ENCODE peak calls at places on chromosomes 12 and 14, in ten cellular contexts. One of them, this sample, is unnamed.

GRCh38 chr14:50000215-50001145 is 107.6 kb downstream of the ARF6 start:
- DNase-seq in body of pancreas: peak
- DNase-seq in psoas muscle: peak
- DNase-seq in activated B cell treated with CpG ODN at 0.5 μM for 24 hours: peak
- DNase-seq in B cell: peak
- DNase-seq in lower leg skin: peak
- DNase-seq in fibroblast of the aortic adventitia: peak
- DNase-seq in AG10803: peak
- DNase-seq in MM.1S: peak
- DNase-seq in HL-60: no peak
- DNase-seq in this sample: peak

GRCh38 chr14:26593377-26593776 is 4.5 kb downstream of the NOVA1 start:
- DNase-seq in body of pancreas: no peak
- DNase-seq in MM.1S: no peak
- DNase-seq in lower leg skin: no peak
- DNase-seq in psoas muscle: no peak
- DNase-seq in fibroblast of the aortic adventitia: no peak
- DNase-seq in HL-60: no peak
- DNase-seq in B cell: no peak
- DNase-seq in activated B cell treated with CpG ODN at 0.5 μM for 24 hours: no peak
- DNase-seq in AG10803: no peak
- DNase-seq in this sample: no peak

GRCh38 chr12:50537538-50537919 is 32.7 kb downstream of the DIP2B start:
- DNase-seq in psoas muscle: no peak
- DNase-seq in B cell: no peak
- DNase-seq in MM.1S: no peak
- DNase-seq in fibroblast of the aortic adventitia: peak
- DNase-seq in lower leg skin: no peak
- DNase-seq in activated B cell treated with CpG ODN at 0.5 μM for 24 hours: no peak
- DNase-seq in HL-60: no peak
- DNase-seq in AG10803: peak
- DNase-seq in body of pancreas: no peak
- DNase-seq in this sample: no peak

GRCh38 chr14:74038015-74038859 is 19.1 kb downstream of the BBOF1 start:
- DNase-seq in B cell: peak
- DNase-seq in activated B cell treated with CpG ODN at 0.5 μM for 24 hours: no peak
- DNase-seq in AG10803: peak
- DNase-seq in fibroblast of the aortic adventitia: peak
- DNase-seq in psoas muscle: no peak
- DNase-seq in MM.1S: peak
- DNase-seq in HL-60: no peak
- DNase-seq in body of pancreas: no peak
- DNase-seq in lower leg skin: no peak
- DNase-seq in this sample: peak

GRCh38 chr14:30610719-30611388 is 11.3 kb upstream of the SCFD1 start:
- DNase-seq in B cell: no peak
- DNase-seq in activated B cell treated with CpG ODN at 0.5 μM for 24 hours: no peak
- DNase-seq in psoas muscle: peak
- DNase-seq in lower leg skin: peak
- DNase-seq in body of pancreas: peak
- DNase-seq in fibroblast of the aortic adventitia: peak
- DNase-seq in MM.1S: no peak
- DNase-seq in AG10803: peak
- DNase-seq in HL-60: peak
- DNase-seq in this sample: no peak

GRCh38 chr14:23025181-23025788 is 9.4 kb downstream of the PSMB5 start:
- DNase-seq in AG10803: no peak
- DNase-seq in B cell: no peak
- DNase-seq in fibroblast of the aortic adventitia: no peak
- DNase-seq in psoas muscle: no peak
- DNase-seq in body of pancreas: no peak
- DNase-seq in HL-60: no peak
- DNase-seq in activated B cell treated with CpG ODN at 0.5 μM for 24 hours: no peak
- DNase-seq in lower leg skin: no peak
- DNase-seq in MM.1S: no peak
- DNase-seq in this sample: no peak

GRCh38 chr14:64995291-64995690 is 8.6 kb downstream of the FNTB start:
- DNase-seq in B cell: no peak
- DNase-seq in psoas muscle: no peak
- DNase-seq in fibroblast of the aortic adventitia: no peak
- DNase-seq in HL-60: no peak
- DNase-seq in AG10803: no peak
- DNase-seq in body of pancreas: no peak
- DNase-seq in activated B cell treated with CpG ODN at 0.5 μM for 24 hours: no peak
- DNase-seq in lower leg skin: no peak
- DNase-seq in MM.1S: no peak
- DNase-seq in this sample: no peak

GRCh38 chr12:34290191-34290995 is 268.1 kb downstream of the ALG10 start:
- DNase-seq in HL-60: no peak
- DNase-seq in lower leg skin: no peak
- DNase-seq in body of pancreas: no peak
- DNase-seq in MM.1S: no peak
- DNase-seq in AG10803: no peak
- DNase-seq in B cell: no peak
- DNase-seq in activated B cell treated with CpG ODN at 0.5 μM for 24 hours: no peak
- DNase-seq in psoas muscle: peak
- DNase-seq in fibroblast of the aortic adventitia: no peak
- DNase-seq in this sample: no peak

GRCh38 chr12:46384451-46385301 is 12.1 kb upstream of the SLC38A2 start:
- DNase-seq in HL-60: no peak
- DNase-seq in B cell: no peak
- DNase-seq in AG10803: peak
- DNase-seq in body of pancreas: no peak
- DNase-seq in lower leg skin: no peak
- DNase-seq in psoas muscle: no peak
- DNase-seq in fibroblast of the aortic adventitia: peak
- DNase-seq in MM.1S: no peak
- DNase-seq in activated B cell treated with CpG ODN at 0.5 μM for 24 hours: no peak
- DNase-seq in this sample: no peak

GRCh38 chr12:46385439-46385838 is 12.9 kb upstream of the SLC38A2 start:
- DNase-seq in body of pancreas: no peak
- DNase-seq in activated B cell treated with CpG ODN at 0.5 μM for 24 hours: no peak
- DNase-seq in fibroblast of the aortic adventitia: no peak
- DNase-seq in B cell: no peak
- DNase-seq in psoas muscle: no peak
- DNase-seq in lower leg skin: no peak
- DNase-seq in HL-60: no peak
- DNase-seq in MM.1S: no peak
- DNase-seq in AG10803: no peak
- DNase-seq in this sample: no peak

GRCh38 chr12:46382425-46382973 is 9.9 kb upstream of the SLC38A2 start:
- DNase-seq in activated B cell treated with CpG ODN at 0.5 μM for 24 hours: no peak
- DNase-seq in fibroblast of the aortic adventitia: no peak
- DNase-seq in psoas muscle: no peak
- DNase-seq in MM.1S: no peak
- DNase-seq in HL-60: no peak
- DNase-seq in lower leg skin: no peak
- DNase-seq in B cell: no peak
- DNase-seq in AG10803: no peak
- DNase-seq in body of pancreas: peak
- DNase-seq in this sample: no peak

GRCh38 chr12:46382974-46383653 is 10.5 kb upstream of the SLC38A2 start:
- DNase-seq in body of pancreas: peak
- DNase-seq in fibroblast of the aortic adventitia: peak
- DNase-seq in HL-60: peak
- DNase-seq in lower leg skin: peak
- DNase-seq in B cell: peak
- DNase-seq in activated B cell treated with CpG ODN at 0.5 μM for 24 hours: peak
- DNase-seq in AG10803: peak
- DNase-seq in MM.1S: peak
- DNase-seq in psoas muscle: peak
- DNase-seq in this sample: peak

DNA sequence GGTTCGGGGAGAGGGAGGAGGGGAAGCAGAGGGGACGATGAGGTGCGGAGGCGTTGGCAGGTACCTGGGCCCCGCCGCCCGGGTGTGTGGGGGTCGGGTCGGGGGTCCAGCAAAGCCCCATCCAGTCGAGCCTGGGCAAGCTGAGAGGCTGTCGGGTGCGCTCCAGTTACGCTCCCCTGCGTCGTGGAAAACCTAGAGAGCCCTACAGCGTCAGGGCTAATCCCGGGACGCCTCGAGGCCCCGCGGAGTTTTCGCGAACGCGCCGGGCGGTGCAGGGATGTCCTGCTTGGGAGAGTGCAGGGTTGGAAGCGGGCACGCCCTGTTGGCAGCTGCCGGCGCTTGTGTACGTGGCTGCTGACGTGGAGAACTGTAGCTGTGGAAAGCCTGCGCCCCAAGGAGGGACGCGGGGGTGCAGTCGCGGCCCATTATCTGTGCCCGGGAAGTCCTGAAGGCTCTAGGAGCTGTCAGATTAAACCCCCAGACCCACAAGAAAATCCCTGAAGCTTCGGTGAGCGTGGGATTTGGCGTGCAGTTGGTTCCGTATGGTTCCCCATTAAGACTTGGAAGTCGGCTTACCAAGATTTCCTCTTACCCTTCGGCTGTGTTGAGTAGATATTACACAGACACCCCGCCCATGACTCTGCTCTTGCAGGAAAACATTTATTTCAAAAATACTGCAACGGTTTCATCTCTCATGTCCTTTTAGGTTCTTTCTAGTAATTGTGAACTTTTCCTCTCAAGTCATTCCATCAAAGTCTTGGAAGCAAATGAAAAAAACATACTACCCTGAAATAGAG is 11.3 kb upstream of the SLC38A2 start:
- DNase-seq in psoas muscle: peak
- DNase-seq in activated B cell treated with CpG ODN at 0.5 μM for 24 hours: no peak
- DNase-seq in body of pancreas: peak
- DNase-seq in AG10803: peak
- DNase-seq in fibroblast of the aortic adventitia: peak
- DNase-seq in HL-60: no peak
- DNase-seq in B cell: peak
- DNase-seq in MM.1S: peak
- DNase-seq in lower leg skin: peak
- DNase-seq in this sample: no peak
- TF ChIP-seq CTCF in psoas muscle: no peak
- TF ChIP-seq CTCF in activated B cell treated with CpG ODN at 0.5 μM for 24 hours: no peak
- TF ChIP-seq CTCF in body of pancreas: peak
- TF ChIP-seq CTCF in AG10803: peak
- TF ChIP-seq CTCF in fibroblast of the aortic adventitia: no peak
- TF ChIP-seq CTCF in HL-60: no peak
- TF ChIP-seq CTCF in B cell: no peak
- TF ChIP-seq CTCF in MM.1S: no peak
- TF ChIP-seq CTCF in lower leg skin: no peak
- TF ChIP-seq CTCF in this sample: no peak

GRCh38 chr14:76792422-76792821 is 20.3 kb downstream of the ANGEL1 start:
- DNase-seq in B cell: no peak
- DNase-seq in AG10803: no peak
- DNase-seq in psoas muscle: no peak
- DNase-seq in activated B cell treated with CpG ODN at 0.5 μM for 24 hours: no peak
- DNase-seq in fibroblast of the aortic adventitia: no peak
- DNase-seq in lower leg skin: no peak
- DNase-seq in body of pancreas: no peak
- DNase-seq in HL-60: no peak
- DNase-seq in MM.1S: no peak
- DNase-seq in this sample: no peak

GRCh38 chr14:76793324-76793723 is 19.4 kb downstream of the ANGEL1 start:
- DNase-seq in B cell: no peak
- DNase-seq in fibroblast of the aortic adventitia: no peak
- DNase-seq in body of pancreas: no peak
- DNase-seq in lower leg skin: no peak
- DNase-seq in activated B cell treated with CpG ODN at 0.5 μM for 24 hours: no peak
- DNase-seq in MM.1S: no peak
- DNase-seq in psoas muscle: no peak
- DNase-seq in HL-60: no peak
- DNase-seq in AG10803: no peak
- DNase-seq in this sample: no peak

DNA sequence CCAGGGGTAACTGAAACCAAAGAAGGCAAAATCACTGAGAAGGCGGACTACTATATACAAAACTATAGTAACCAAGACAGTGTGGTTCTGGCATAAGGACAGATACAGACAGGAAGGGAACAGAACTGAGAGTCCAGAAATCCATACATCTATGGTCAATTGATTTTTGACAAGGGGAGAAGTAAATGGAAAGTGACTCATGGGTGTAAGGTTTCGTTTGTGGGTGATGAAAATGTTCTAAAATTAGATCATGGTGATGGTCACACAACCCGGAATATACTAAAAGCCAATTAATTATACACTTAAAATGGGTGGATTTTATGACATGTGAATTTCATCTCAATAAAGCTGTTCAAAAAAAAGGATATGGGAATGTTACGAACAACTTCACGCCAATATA is 18.7 kb downstream of the ANGEL1 start:
- DNase-seq in psoas muscle: no peak
- DNase-seq in lower leg skin: no peak
- DNase-seq in body of pancreas: no peak
- DNase-seq in fibroblast of the aortic adventitia: no peak
- DNase-seq in MM.1S: no peak
- DNase-seq in B cell: no peak
- DNase-seq in AG10803: no peak
- DNase-seq in activated B cell treated with CpG ODN at 0.5 μM for 24 hours: no peak
- DNase-seq in HL-60: no peak
- DNase-seq in this sample: no peak
- TF ChIP-seq CTCF in psoas muscle: no peak
- TF ChIP-seq CTCF in lower leg skin: no peak
- TF ChIP-seq CTCF in body of pancreas: no peak
- TF ChIP-seq CTCF in fibroblast of the aortic adventitia: no peak
- TF ChIP-seq CTCF in MM.1S: no peak
- TF ChIP-seq CTCF in B cell: no peak
- TF ChIP-seq CTCF in AG10803: no peak
- TF ChIP-seq CTCF in activated B cell treated with CpG ODN at 0.5 μM for 24 hours: no peak
- TF ChIP-seq CTCF in HL-60: no peak
- TF ChIP-seq CTCF in this sample: no peak

GRCh38 chr12:104680070-104680469 is 223.3 kb downstream of the CHST11 start:
- DNase-seq in psoas muscle: no peak
- DNase-seq in B cell: no peak
- DNase-seq in MM.1S: no peak
- DNase-seq in HL-60: no peak
- DNase-seq in activated B cell treated with CpG ODN at 0.5 μM for 24 hours: no peak
- DNase-seq in AG10803: no peak
- DNase-seq in body of pancreas: no peak
- DNase-seq in fibroblast of the aortic adventitia: no peak
- DNase-seq in lower leg skin: no peak
- DNase-seq in this sample: peak
- TF ChIP-seq CTCF in psoas muscle: no peak
- TF ChIP-seq CTCF in B cell: peak
- TF ChIP-seq CTCF in MM.1S: peak
- TF ChIP-seq CTCF in HL-60: peak
- TF ChIP-seq CTCF in activated B cell treated with CpG ODN at 0.5 μM for 24 hours: no peak
- TF ChIP-seq CTCF in AG10803: peak
- TF ChIP-seq CTCF in body of pancreas: no peak
- TF ChIP-seq CTCF in fibroblast of the aortic adventitia: peak
- TF ChIP-seq CTCF in lower leg skin: no peak
- TF ChIP-seq CTCF in this sample: peak

GRCh38 chr14:93033983-93034670 is 81.6 kb downstream of the ITPK1 start:
- DNase-seq in activated B cell treated with CpG ODN at 0.5 μM for 24 hours: peak
- DNase-seq in B cell: peak
- DNase-seq in HL-60: no peak
- DNase-seq in body of pancreas: no peak
- DNase-seq in fibroblast of the aortic adventitia: no peak
- DNase-seq in MM.1S: no peak
- DNase-seq in AG10803: no peak
- DNase-seq in psoas muscle: no peak
- DNase-seq in lower leg skin: no peak
- DNase-seq in this sample: peak
- TF ChIP-seq CTCF in activated B cell treated with CpG ODN at 0.5 μM for 24 hours: no peak
- TF ChIP-seq CTCF in B cell: peak
- TF ChIP-seq CTCF in HL-60: no peak
- TF ChIP-seq CTCF in body of pancreas: no peak
- TF ChIP-seq CTCF in fibroblast of the aortic adventitia: peak
- TF ChIP-seq CTCF in MM.1S: no peak
- TF ChIP-seq CTCF in AG10803: peak
- TF ChIP-seq CTCF in psoas muscle: peak
- TF ChIP-seq CTCF in lower leg skin: no peak
- TF ChIP-seq CTCF in this sample: peak